ENCODE peak calls at places on chromosomes 7 and 10, in five cellular contexts. C is stimulated activated CD8-positive, alpha-beta memory T cell treated with anti-CD3 and anti-CD28 coated beads, Interleukin-4, amount 100 ng/mL, for 1 hour; A is activated T-helper 1 cell treated with Interleukin-2 at 50 U/mL for 16 hours; Q is dorsolateral prefrontal cortex; I is globus pallidus. R is an unnamed sample.

GRCh38 chr10:28532509-28533314 is at the start of gene WAC:
- DNase-seq in Q (peak), I (peak), A (peak), C (peak), R (peak)

GRCh38 chr7:158950914-158951635 is 94.7 kb downstream of the DYNC2I1 start:
- DNase-seq in I (no peak), C (no peak), Q (no peak), A (no peak), R (no peak)

GRCh38 chr7:657565-658119 is 68.9 kb upstream of the DNAAF5 start:
- DNase-seq in C (no peak), Q (peak), I (no peak), A (no peak), R (no peak)

GRCh38 chr10:97427571-97428179 is 1.7 kb downstream of the PGAM1 start:
- DNase-seq in Q (no peak), I (no peak), C (no peak), A (no peak), R (peak)

GRCh38 chr10:32189400-32190084 is 133.3 kb upstream of the KIF5B start:
- DNase-seq in I (no peak), A (no peak), C (no peak), Q (no peak), R (no peak)

GRCh38 chr7:50625360-50625759 is 60.2 kb upstream of the DDC start:
- DNase-seq in C (no peak), A (no peak), Q (no peak), I (no peak), R (no peak)

GRCh38 chr7:31101544-31101943 is 49.4 kb downstream of the ADCYAP1R1 start:
- DNase-seq in I (no peak), A (no peak), C (no peak), Q (peak), R (no peak)

GRCh38 chr10:99888623-99889022 is 106.2 kb downstream of the ABCC2 start:
- DNase-seq in C (no peak), I (no peak), A (no peak), Q (no peak), R (no peak)